ENCODE peak calls at places on chromosomes 2 and 18, in seven cellular contexts. I is SK-N-SH, X is H1, U is A549, F is K562, Y is HepG2, E is GM12878. A is an unnamed sample.

GRCh38 chr2:48940606-48941005 is 185.1 kb upstream of the LHCGR start:
- DNase-seq in Y (no peak), I (peak; percentile 30), X (no peak), U (no peak), F (no peak), E (no peak), A (no peak)

GRCh38 chr2:171595896-171596295 is 73.6 kb downstream of the CYBRD1 start:
- DNase-seq in X (no peak), I (no peak), F (no peak), Y (no peak), U (no peak), E (no peak), A (peak; percentile 95)

GRCh38 chr18:43720036-43720435 is 442.7 kb upstream of the SYT4 start:
- DNase-seq in U (no peak), F (no peak), X (no peak), I (no peak), Y (no peak), E (no peak), A (no peak)

GRCh38 chr18:23283933-23284430 is 148.7 kb downstream of the CABLES1 start:
- DNase-seq in U (peak; percentile 33), Y (peak; percentile 65), E (peak; percentile 86), X (peak; percentile 57), I (no peak), F (no peak), A (peak; percentile 63)

GRCh38 chr2:215904101-215904500 is 109.2 kb downstream of the MREG start:
- DNase-seq in U (no peak), E (no peak), I (no peak), Y (no peak), X (no peak), F (no peak), A (peak; percentile 78)

GRCh38 chr2:113886479-113887383 is 3.2 kb upstream of the ACTR3 start:
- DNase-seq in F (no peak), U (no peak), E (peak; percentile 98), X (no peak), Y (peak; percentile 62), I (no peak), A (peak; percentile 94)

GRCh38 chr2:147649288-147649687 is 195.5 kb upstream of the ACVR2A start:
- DNase-seq in U (no peak), E (no peak), Y (no peak), X (no peak), F (no peak), I (no peak), A (no peak)

GRCh38 chr2:131014141-131014540 is 79.1 kb downstream of the FAM168B start:
- DNase-seq in X (no peak), F (no peak), I (no peak), U (no peak), Y (no peak), E (no peak), A (no peak)

GRCh38 chr2:415986-416610 is 128.2 kb upstream of the ALKAL2 start:
- DNase-seq in I (no peak), Y (no peak), U (no peak), X (peak; percentile 29), E (no peak), F (no peak), A (no peak)

GRCh38 chr18:62118324-62118723 is 68.5 kb downstream of the PIGN start:
- DNase-seq in F (no peak), I (no peak), E (no peak), X (no peak), Y (no peak), U (no peak), A (peak; percentile 81)

GRCh38 chr18:59835656-59836379 is 64.0 kb upstream of the PMAIP1 start:
- DNase-seq in Y (no peak), X (no peak), E (no peak), I (no peak), U (no peak), F (no peak), A (peak; percentile 17)

GRCh38 chr18:25005602-25006375 is 346.2 kb downstream of the ZNF521 start:
- DNase-seq in Y (no peak), E (no peak), U (no peak), F (no peak), X (no peak), I (no peak), A (peak; percentile 49)

GRCh38 chr2:55311444-55311870 is 42.4 kb upstream of the MTIF2 start:
- DNase-seq in I (no peak), F (peak; percentile 21), Y (no peak), X (no peak), E (peak; percentile 76), U (peak; percentile 25), A (peak; percentile 56)

GRCh38 chr2:101253013-101253712 is 477 bp downstream of the CNOT11 start:
- DNase-seq in F (no peak), I (no peak), X (no peak), U (no peak), E (no peak), Y (no peak), A (peak; percentile 68)

DNA sequence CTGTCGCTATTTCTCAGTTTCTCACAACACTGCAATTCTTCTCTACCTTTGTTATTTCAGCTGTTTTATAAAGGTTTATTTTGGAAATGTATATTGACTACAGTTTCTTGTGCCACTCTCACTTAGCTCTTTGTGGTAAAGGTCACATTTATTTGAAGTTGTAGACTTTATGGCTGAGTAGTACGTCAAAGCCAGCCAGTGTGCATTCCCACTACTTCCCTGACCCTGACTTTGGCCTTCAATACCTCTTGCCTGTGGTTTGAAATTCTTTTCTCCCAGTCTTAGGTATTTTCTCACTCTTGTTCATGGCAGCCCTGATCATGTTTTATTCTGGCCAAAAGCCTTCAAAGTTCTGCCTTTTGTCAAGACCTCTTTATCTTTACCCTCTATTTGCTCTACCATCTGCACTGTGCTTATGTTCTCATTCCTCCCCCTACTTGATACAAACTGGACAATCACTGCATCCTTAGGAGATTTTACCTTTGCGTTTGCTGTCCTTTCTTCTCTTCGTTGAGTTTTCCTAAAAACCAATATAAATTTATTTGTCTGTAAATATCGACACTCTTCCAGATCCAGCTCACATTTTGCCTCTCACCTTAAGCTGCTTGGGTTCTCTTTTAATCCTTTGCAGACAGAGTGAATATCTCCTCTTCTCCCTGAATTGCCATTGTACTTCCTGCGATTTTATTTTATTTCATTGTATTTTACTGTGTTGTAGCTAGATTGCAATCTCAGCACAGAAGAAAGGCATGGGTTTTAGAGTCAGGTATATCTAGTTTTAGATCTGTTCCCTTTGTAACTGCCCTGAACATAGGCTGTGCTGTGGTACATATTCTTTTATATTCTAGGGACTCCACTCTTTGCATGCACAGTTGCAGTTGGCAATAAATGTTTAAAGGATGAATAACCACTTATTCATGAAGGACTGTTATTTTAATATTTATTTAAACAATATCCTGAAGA is 31.2 kb downstream of the GULP1 start:
- DNase-seq in F (no peak), Y (no peak), I (no peak), X (no peak), U (no peak), E (no peak), A (peak; percentile 83)
- TF ChIP-seq RFX5 in F (no peak), Y (no peak), I (no peak), X (no peak), U (no peak), E (no peak), A (no peak)

GRCh38 chr2:160210599-160211138 is 10.6 kb upstream of the ITGB6 start:
- DNase-seq in I (peak; percentile 52), U (peak; percentile 50), E (peak; percentile 75), Y (peak; percentile 60), F (peak; percentile 81), X (peak; percentile 89), A (peak; percentile 38)
- TF ChIP-seq RFX5 in I (no peak), U (peak; percentile 52), E (no peak), Y (no peak), F (no peak), X (no peak), A (no peak)

DNA sequence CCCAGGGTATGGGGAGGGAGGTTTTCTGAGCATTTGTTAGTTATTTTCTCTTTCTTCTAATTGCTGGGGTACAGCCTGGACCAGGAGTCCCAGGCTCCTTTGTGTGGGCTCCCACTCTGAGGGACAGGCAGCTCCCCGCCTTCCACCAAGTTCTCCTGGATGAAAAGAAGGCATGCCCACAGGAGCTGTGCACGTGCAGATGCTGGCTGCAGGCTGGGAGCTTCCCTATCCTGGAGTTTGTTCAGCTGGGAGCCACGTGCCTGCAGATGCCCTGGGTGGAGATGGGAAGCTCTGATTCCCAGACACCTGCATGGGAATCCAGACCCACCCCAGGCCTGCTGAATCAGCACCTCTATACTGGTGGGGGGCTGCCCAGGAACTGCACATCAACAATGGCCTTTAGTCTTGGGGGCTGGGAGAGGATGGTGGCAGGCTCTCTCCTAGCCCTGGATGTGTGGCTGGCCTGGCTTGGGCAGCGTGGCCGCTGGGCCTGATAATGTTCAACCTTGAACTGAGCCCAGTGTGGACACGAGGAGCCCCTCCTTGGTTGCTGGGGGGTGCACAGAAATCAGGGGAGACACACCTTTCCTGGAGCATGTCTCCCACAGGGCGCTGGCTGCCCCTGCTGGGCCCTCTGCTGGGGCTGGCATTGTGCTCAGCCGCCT is 233.6 kb upstream of the HS6ST1 start:
- DNase-seq in X (no peak), Y (no peak), F (no peak), U (no peak), I (no peak), E (no peak), A (no peak)
- TF ChIP-seq RFX5 in X (no peak), Y (no peak), F (no peak), U (no peak), I (no peak), E (no peak), A (no peak)

DNA sequence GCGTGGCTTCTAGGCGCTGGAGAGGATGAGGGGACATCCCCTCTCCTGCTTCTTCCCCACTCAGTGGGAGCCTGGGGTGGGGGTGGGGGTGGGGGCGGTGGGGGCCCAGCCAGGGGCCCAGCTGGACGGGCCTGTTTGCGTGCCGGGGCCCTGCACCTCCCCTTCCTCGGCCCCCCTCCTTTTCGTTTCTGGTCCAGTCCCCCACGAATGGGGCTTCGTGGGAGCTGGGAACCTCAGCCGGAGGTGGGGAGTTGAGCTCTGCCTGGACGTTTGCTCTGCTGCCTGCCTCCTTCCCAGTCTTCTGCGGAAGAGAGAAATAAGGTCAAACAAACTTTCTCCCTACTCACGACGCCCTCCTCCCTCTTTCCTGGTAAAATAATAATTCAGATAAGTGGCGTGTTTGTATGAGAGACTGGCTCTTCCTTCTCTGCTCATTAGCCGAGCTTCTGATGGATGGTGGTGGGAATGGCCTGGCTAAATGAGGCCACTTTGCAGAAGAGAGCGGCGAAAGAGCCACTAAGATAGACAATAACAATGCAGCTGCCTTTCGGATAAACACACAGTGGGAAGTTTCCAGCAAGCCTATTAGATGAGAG is 782 bp downstream of the MTA3 start:
- DNase-seq in X (no peak), Y (peak; percentile 38), I (peak; percentile 83), U (peak; percentile 65), E (no peak), F (peak; percentile 67), A (peak; percentile 12)
- TF ChIP-seq RFX5 in X (no peak), Y (no peak), I (no peak), U (no peak), E (no peak), F (no peak), A (no peak)

DNA sequence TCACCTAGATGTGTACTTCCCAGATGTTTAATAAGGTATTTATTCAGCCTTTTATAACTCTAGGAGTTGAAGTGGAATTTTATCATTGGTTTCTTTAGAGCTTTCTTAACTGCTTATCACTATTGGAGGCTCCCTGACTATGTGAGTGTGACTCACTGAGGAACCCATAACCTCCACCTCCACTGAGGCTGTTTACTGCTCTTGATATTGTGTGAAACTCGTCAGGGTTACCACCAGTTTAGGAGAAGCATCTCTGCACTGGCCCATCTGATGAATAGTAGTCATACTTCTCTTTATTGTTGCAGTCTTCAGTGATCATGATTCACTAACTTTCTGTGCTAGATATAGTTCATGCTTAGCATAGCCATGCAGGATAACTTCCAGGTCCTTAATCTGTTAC is 79.6 kb upstream of the UBXN4 start:
- DNase-seq in E (no peak), Y (no peak), U (no peak), X (no peak), F (no peak), I (no peak), A (peak; percentile 55)
- TF ChIP-seq RFX5 in E (no peak), Y (no peak), U (no peak), X (no peak), F (no peak), I (no peak), A (no peak)

GRCh38 chr2:69385443-69386151 is 1.4 kb downstream of the GFPT1 start:
- DNase-seq in I (no peak), U (no peak), F (peak; percentile 9), X (no peak), E (no peak), Y (no peak), A (peak; percentile 35)
- TF ChIP-seq RFX5 in I (no peak), U (no peak), F (no peak), X (no peak), E (no peak), Y (no peak), A (no peak)